ENCODE peak calls at places on chromosomes 3 and 15, in six cellular contexts. J is mesenchymal stem cell, P is H1, S is H9, Q is neuronal stem cell, I is mesendoderm. V is an unnamed sample.
A peak's percentile ranks its signal among the peaks of the same experiment; 100 is the strongest.

GRCh38 chr3:179174898-179175297 is 26.7 kb downstream of the PIK3CA start:
- DNase-seq in J (no peak), P (no peak), S (no peak), Q (no peak), I (peak; percentile 39), V (no peak)

GRCh38 chr15:34366271-34367043 is 539 bp downstream of the LPCAT4 start:
- DNase-seq in J (peak; percentile 49), P (peak; percentile 78), S (peak; percentile 92), Q (peak; percentile 63), I (peak; percentile 97), V (peak; percentile 36)

GRCh38 chr3:152524198-152525140 is 255.7 kb downstream of the MBNL1 start:
- DNase-seq in J (peak; percentile 69), P (no peak), S (no peak), Q (peak; percentile 32), I (peak; percentile 59), V (peak; percentile 62)

GRCh38 chr3:149390772-149391212 is 13.3 kb upstream of the TM4SF1 start:
- DNase-seq in J (no peak), P (no peak), S (no peak), Q (no peak), I (no peak), V (peak; percentile 60)

GRCh38 chr3:36741285-36741684 is 23.1 kb downstream of the DCLK3 start:
- DNase-seq in J (peak; percentile 8), P (no peak), S (no peak), Q (no peak), I (peak; percentile 56), V (peak; percentile 3)

GRCh38 chr15:62257991-62258390 is 92.9 kb upstream of the C2CD4B start:
- DNase-seq in J (no peak), P (no peak), S (no peak), Q (no peak), I (no peak), V (no peak)

GRCh38 chr15:80645494-80646065 is 49.5 kb upstream of the ABHD17C start:
- DNase-seq in J (peak; percentile 12), P (no peak), S (no peak), Q (no peak), I (no peak), V (peak; percentile 46)

GRCh38 chr15:40190591-40190990 is 29.7 kb downstream of the BUB1B start:
- DNase-seq in J (peak; percentile 70), P (no peak), S (no peak), Q (no peak), I (no peak), V (peak; percentile 83)

GRCh38 chr15:67411491-67411890 is 109.4 kb upstream of the C15orf61 start:
- DNase-seq in J (no peak), P (no peak), S (no peak), Q (no peak), I (no peak), V (peak; percentile 6)

GRCh38 chr15:82540984-82541431 is 751 bp upstream of the RPS17 start:
- DNase-seq in J (no peak), P (no peak), S (peak; percentile 50), Q (peak; percentile 12), I (peak; percentile 48), V (peak; percentile 38)
- H2BK120ac ChIP-seq in J (no peak overlapping the region), P (no peak overlapping the region), S (no peak overlapping the region), Q (no peak overlapping the region), I (no peak overlapping the region), V (peak overlapping the region; percentile 26)

GRCh38 chr3:120280566-120280965 is 4.5 kb downstream of the GPR156 start:
- DNase-seq in J (no peak), P (no peak), S (no peak), Q (no peak), I (no peak), V (no peak)
- H3K27me3 ChIP-seq in J (peaks cover 8% of the 10 kb centered on the region), P (peaks cover 19% of the 10 kb centered on the region), S (peaks cover 3% of the 10 kb centered on the region), Q (peaks cover 12% of the 10 kb centered on the region), I (no peaks in the 10 kb centered on the region), V (peaks cover 45% of the 10 kb centered on the region)

GRCh38 chr3:158802399-158803023 is 657 bp downstream of the MFSD1 start:
- DNase-seq in J (peak; percentile 57), P (no peak), S (no peak), Q (no peak), I (no peak), V (peak; percentile 23)
- H2BK120ac ChIP-seq in J (no peak overlapping the region), P (no peak overlapping the region), S (no peak overlapping the region), Q (no peak overlapping the region), I (no peak overlapping the region), V (peak overlapping the region; percentile 14)

DNA sequence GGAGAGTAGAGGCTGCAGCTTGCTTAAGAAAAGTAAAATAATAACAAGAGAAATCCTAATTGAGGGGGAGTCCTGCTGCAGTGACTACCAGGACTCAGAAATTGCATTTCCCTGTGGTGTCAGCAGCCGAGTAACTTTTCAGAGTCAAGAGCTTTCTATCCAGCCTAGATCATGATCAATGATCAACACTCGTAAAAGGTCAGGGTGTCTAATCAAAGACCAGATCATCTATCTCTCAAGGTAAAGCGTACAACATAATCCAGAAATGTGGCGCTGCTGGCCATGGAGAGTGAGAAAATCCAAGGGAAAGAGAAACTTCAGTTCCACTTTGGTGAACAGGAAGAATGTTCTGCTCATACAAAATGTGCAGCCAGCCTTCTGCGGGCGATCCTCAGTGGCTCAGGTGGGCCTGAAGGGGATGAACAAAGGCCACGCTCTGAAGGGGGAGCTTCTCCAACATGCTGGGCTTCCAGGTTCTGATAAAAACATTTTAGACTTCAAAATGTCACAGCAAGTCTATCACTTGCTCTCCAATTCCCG is 1005.8 kb upstream of the NR2F2 start:
- DNase-seq in J (no peak), P (no peak), S (no peak), Q (no peak), I (no peak), V (no peak)
- H3K27me3 ChIP-seq in J (peaks cover 13% of the 10 kb centered on the region), P (peaks cover 14% of the 10 kb centered on the region), S (peaks cover 2% of the 10 kb centered on the region), Q (peaks cover 5% of the 10 kb centered on the region), I (no peaks in the 10 kb centered on the region), V (peaks cover 2% of the 10 kb centered on the region)

V was measured in IMR-90.